ENCODE peak calls at places on chromosome 11, in five cellular contexts. One of them, this sample, is unnamed.

GRCh38 chr11:131666006-131666405 is 295.6 kb downstream of the NTM start:
- DNase-seq in uterus: no peak
- DNase-seq in mammary epithelial cell: no peak
- DNase-seq in esophagus squamous epithelium: no peak
- DNase-seq in bronchial epithelial cell: no peak
- DNase-seq in this sample: no peak

GRCh38 chr11:90294091-90294490 is 71.2 kb upstream of the CHORDC1 start:
- DNase-seq in mammary epithelial cell: no peak
- DNase-seq in esophagus squamous epithelium: no peak
- DNase-seq in bronchial epithelial cell: no peak
- DNase-seq in uterus: no peak
- DNase-seq in this sample: no peak

GRCh38 chr11:121058941-121059340 is 35.0 kb downstream of the TBCEL start:
- DNase-seq in uterus: no peak
- DNase-seq in esophagus squamous epithelium: no peak
- DNase-seq in mammary epithelial cell: no peak
- DNase-seq in bronchial epithelial cell: no peak
- DNase-seq in this sample: no peak

GRCh38 chr11:120612363-120613263 is 101.1 kb downstream of the GRIK4 start:
- DNase-seq in mammary epithelial cell: no peak
- DNase-seq in uterus: no peak
- DNase-seq in esophagus squamous epithelium: no peak
- DNase-seq in bronchial epithelial cell: peak
- DNase-seq in this sample: peak

GRCh38 chr11:75969626-75970308 is 154.8 kb downstream of the UVRAG start:
- DNase-seq in esophagus squamous epithelium: no peak
- DNase-seq in mammary epithelial cell: peak
- DNase-seq in bronchial epithelial cell: no peak
- DNase-seq in uterus: no peak
- DNase-seq in this sample: no peak

GRCh38 chr11:65788801-65789200 is 1.9 kb downstream of the OVOL1 start:
- DNase-seq in uterus: no peak
- DNase-seq in mammary epithelial cell: no peak
- DNase-seq in esophagus squamous epithelium: no peak
- DNase-seq in bronchial epithelial cell: no peak
- DNase-seq in this sample: no peak

GRCh38 chr11:2834893-2835767 is 50.4 kb downstream of the CDKN1C start:
- DNase-seq in esophagus squamous epithelium: no peak
- DNase-seq in mammary epithelial cell: peak
- DNase-seq in uterus: no peak
- DNase-seq in bronchial epithelial cell: peak
- DNase-seq in this sample: no peak

GRCh38 chr11:31106963-31107576 is 262.5 kb downstream of the DCDC1 start:
- DNase-seq in uterus: no peak
- DNase-seq in mammary epithelial cell: peak
- DNase-seq in bronchial epithelial cell: peak
- DNase-seq in esophagus squamous epithelium: no peak
- DNase-seq in this sample: no peak

GRCh38 chr11:266676-267439 is 11.3 kb upstream of the NLRP6 start:
- DNase-seq in esophagus squamous epithelium: no peak
- DNase-seq in uterus: no peak
- DNase-seq in bronchial epithelial cell: no peak
- DNase-seq in mammary epithelial cell: no peak
- DNase-seq in this sample: no peak

DNA sequence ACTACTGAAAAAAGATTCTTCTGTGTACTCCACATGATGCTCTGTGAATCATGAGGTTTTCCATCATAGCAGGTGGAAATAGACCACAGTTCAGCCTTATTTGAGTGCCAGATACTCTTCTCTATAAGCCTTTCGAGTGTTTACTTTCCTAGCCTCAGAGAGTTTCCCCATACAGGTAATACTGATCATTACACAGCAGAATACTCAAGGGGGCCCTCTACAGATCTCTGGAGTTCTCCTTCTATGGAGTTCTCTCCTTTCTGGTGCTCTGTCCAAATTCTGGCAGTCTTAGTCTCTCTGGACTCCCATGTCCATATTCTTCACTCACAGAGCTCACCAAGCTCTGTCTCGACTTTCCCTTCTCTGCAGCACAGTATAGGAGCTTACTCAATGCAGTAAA is 175.7 kb upstream of the CARD18 start:
- DNase-seq in esophagus squamous epithelium: no peak
- DNase-seq in mammary epithelial cell: peak
- DNase-seq in uterus: no peak
- DNase-seq in bronchial epithelial cell: peak
- DNase-seq in this sample: no peak
- TF ChIP-seq CTCF in esophagus squamous epithelium: no peak
- TF ChIP-seq CTCF in mammary epithelial cell: no peak
- TF ChIP-seq CTCF in uterus: no peak
- TF ChIP-seq CTCF in bronchial epithelial cell: peak
- TF ChIP-seq CTCF in this sample: no peak

GRCh38 chr11:33257160-33257896 is at the start of gene HIPK3:
- DNase-seq in bronchial epithelial cell: peak
- DNase-seq in esophagus squamous epithelium: peak
- DNase-seq in uterus: peak
- DNase-seq in mammary epithelial cell: peak
- DNase-seq in this sample: peak
- TF ChIP-seq CTCF in bronchial epithelial cell: peak
- TF ChIP-seq CTCF in esophagus squamous epithelium: no peak
- TF ChIP-seq CTCF in uterus: peak
- TF ChIP-seq CTCF in mammary epithelial cell: peak
- TF ChIP-seq CTCF in this sample: no peak

GRCh38 chr11:3984896-3985295 is 109.7 kb upstream of the RRM1 start:
- DNase-seq in bronchial epithelial cell: no peak
- DNase-seq in uterus: no peak
- DNase-seq in esophagus squamous epithelium: no peak
- DNase-seq in mammary epithelial cell: no peak
- DNase-seq in this sample: no peak
- TF ChIP-seq CTCF in bronchial epithelial cell: no peak
- TF ChIP-seq CTCF in uterus: no peak
- TF ChIP-seq CTCF in esophagus squamous epithelium: no peak
- TF ChIP-seq CTCF in mammary epithelial cell: no peak
- TF ChIP-seq CTCF in this sample: no peak

GRCh38 chr11:25317221-25317620 is 820.4 kb downstream of the LUZP2 start:
- DNase-seq in esophagus squamous epithelium: no peak
- DNase-seq in mammary epithelial cell: peak
- DNase-seq in uterus: no peak
- DNase-seq in bronchial epithelial cell: peak
- DNase-seq in this sample: no peak
- TF ChIP-seq CTCF in esophagus squamous epithelium: no peak
- TF ChIP-seq CTCF in mammary epithelial cell: no peak
- TF ChIP-seq CTCF in uterus: no peak
- TF ChIP-seq CTCF in bronchial epithelial cell: no peak
- TF ChIP-seq CTCF in this sample: no peak

GRCh38 chr11:125799808-125800207 is 11.9 kb downstream of the PATE3 start:
- DNase-seq in bronchial epithelial cell: no peak
- DNase-seq in mammary epithelial cell: no peak
- DNase-seq in uterus: no peak
- DNase-seq in esophagus squamous epithelium: no peak
- DNase-seq in this sample: no peak

GRCh38 chr11:125802387-125802786 is 14.5 kb downstream of the PATE3 start:
- DNase-seq in uterus: no peak
- DNase-seq in esophagus squamous epithelium: no peak
- DNase-seq in bronchial epithelial cell: no peak
- DNase-seq in mammary epithelial cell: no peak
- DNase-seq in this sample: no peak

GRCh38 chr11:125797641-125798040 is 9.7 kb downstream of the PATE3 start:
- DNase-seq in esophagus squamous epithelium: no peak
- DNase-seq in mammary epithelial cell: no peak
- DNase-seq in uterus: no peak
- DNase-seq in bronchial epithelial cell: no peak
- DNase-seq in this sample: no peak
- TF ChIP-seq CTCF in esophagus squamous epithelium: no peak
- TF ChIP-seq CTCF in mammary epithelial cell: no peak
- TF ChIP-seq CTCF in uterus: no peak
- TF ChIP-seq CTCF in bronchial epithelial cell: no peak
- TF ChIP-seq CTCF in this sample: no peak

GRCh38 chr11:11798586-11799438 is 43.0 kb upstream of the USP47 start:
- DNase-seq in esophagus squamous epithelium: no peak
- DNase-seq in bronchial epithelial cell: peak
- DNase-seq in uterus: peak
- DNase-seq in mammary epithelial cell: no peak
- DNase-seq in this sample: peak
- TF ChIP-seq CTCF in esophagus squamous epithelium: peak
- TF ChIP-seq CTCF in bronchial epithelial cell: peak
- TF ChIP-seq CTCF in uterus: peak
- TF ChIP-seq CTCF in mammary epithelial cell: peak
- TF ChIP-seq CTCF in this sample: peak

GRCh38 chr11:70488171-70488570 is 89.8 kb downstream of the CTTN start:
- DNase-seq in esophagus squamous epithelium: no peak
- DNase-seq in mammary epithelial cell: no peak
- DNase-seq in uterus: no peak
- DNase-seq in bronchial epithelial cell: no peak
- DNase-seq in this sample: no peak

GRCh38 chr11:70486731-70487130 is 88.4 kb downstream of the CTTN start:
- DNase-seq in esophagus squamous epithelium: no peak
- DNase-seq in uterus: no peak
- DNase-seq in mammary epithelial cell: no peak
- DNase-seq in bronchial epithelial cell: no peak
- DNase-seq in this sample: no peak

GRCh38 chr11:70486026-70486415 is 87.7 kb downstream of the CTTN start:
- DNase-seq in mammary epithelial cell: no peak
- DNase-seq in uterus: no peak
- DNase-seq in bronchial epithelial cell: no peak
- DNase-seq in esophagus squamous epithelium: no peak
- DNase-seq in this sample: no peak

GRCh38 chr11:70487763-70488162 is 89.4 kb downstream of the CTTN start:
- DNase-seq in esophagus squamous epithelium: no peak
- DNase-seq in uterus: no peak
- DNase-seq in bronchial epithelial cell: no peak
- DNase-seq in mammary epithelial cell: no peak
- DNase-seq in this sample: no peak

GRCh38 chr11:70487160-70487559 is 88.8 kb downstream of the CTTN start:
- DNase-seq in esophagus squamous epithelium: no peak
- DNase-seq in mammary epithelial cell: no peak
- DNase-seq in bronchial epithelial cell: no peak
- DNase-seq in uterus: no peak
- DNase-seq in this sample: no peak
- TF ChIP-seq CTCF in esophagus squamous epithelium: no peak
- TF ChIP-seq CTCF in mammary epithelial cell: no peak
- TF ChIP-seq CTCF in bronchial epithelial cell: no peak
- TF ChIP-seq CTCF in uterus: no peak
- TF ChIP-seq CTCF in this sample: no peak

GRCh38 chr11:88041679-88042078 is 133.6 kb downstream of the RAB38 start:
- DNase-seq in mammary epithelial cell: no peak
- DNase-seq in esophagus squamous epithelium: no peak
- DNase-seq in bronchial epithelial cell: no peak
- DNase-seq in uterus: no peak
- DNase-seq in this sample: no peak

GRCh38 chr11:88042238-88043032 is 132.8 kb downstream of the RAB38 start:
- DNase-seq in esophagus squamous epithelium: no peak
- DNase-seq in uterus: no peak
- DNase-seq in mammary epithelial cell: no peak
- DNase-seq in bronchial epithelial cell: no peak
- DNase-seq in this sample: no peak

GRCh38 chr11:88039512-88040496 is 135.4 kb downstream of the RAB38 start:
- DNase-seq in esophagus squamous epithelium: no peak
- DNase-seq in uterus: no peak
- DNase-seq in mammary epithelial cell: no peak
- DNase-seq in bronchial epithelial cell: no peak
- DNase-seq in this sample: no peak

GRCh38 chr11:88043149-88043548 is 132.1 kb downstream of the RAB38 start:
- DNase-seq in uterus: no peak
- DNase-seq in esophagus squamous epithelium: no peak
- DNase-seq in mammary epithelial cell: no peak
- DNase-seq in bronchial epithelial cell: no peak
- DNase-seq in this sample: no peak
- TF ChIP-seq CTCF in uterus: no peak
- TF ChIP-seq CTCF in esophagus squamous epithelium: no peak
- TF ChIP-seq CTCF in mammary epithelial cell: no peak
- TF ChIP-seq CTCF in bronchial epithelial cell: no peak
- TF ChIP-seq CTCF in this sample: no peak

GRCh38 chr11:97607301-97608000 is 1217.6 kb downstream of the JRKL start:
- DNase-seq in uterus: no peak
- DNase-seq in bronchial epithelial cell: peak
- DNase-seq in mammary epithelial cell: no peak
- DNase-seq in esophagus squamous epithelium: no peak
- DNase-seq in this sample: no peak

GRCh38 chr11:97611345-97611744 is 1221.5 kb downstream of the JRKL start:
- DNase-seq in mammary epithelial cell: no peak
- DNase-seq in bronchial epithelial cell: no peak
- DNase-seq in uterus: no peak
- DNase-seq in esophagus squamous epithelium: no peak
- DNase-seq in this sample: no peak

GRCh38 chr11:97610000-97610399 is 1220.2 kb downstream of the JRKL start:
- DNase-seq in mammary epithelial cell: no peak
- DNase-seq in esophagus squamous epithelium: no peak
- DNase-seq in uterus: no peak
- DNase-seq in bronchial epithelial cell: no peak
- DNase-seq in this sample: no peak

GRCh38 chr11:97614571-97614970 is 1224.8 kb downstream of the JRKL start:
- DNase-seq in mammary epithelial cell: no peak
- DNase-seq in esophagus squamous epithelium: no peak
- DNase-seq in bronchial epithelial cell: no peak
- DNase-seq in uterus: no peak
- DNase-seq in this sample: no peak

DNA sequence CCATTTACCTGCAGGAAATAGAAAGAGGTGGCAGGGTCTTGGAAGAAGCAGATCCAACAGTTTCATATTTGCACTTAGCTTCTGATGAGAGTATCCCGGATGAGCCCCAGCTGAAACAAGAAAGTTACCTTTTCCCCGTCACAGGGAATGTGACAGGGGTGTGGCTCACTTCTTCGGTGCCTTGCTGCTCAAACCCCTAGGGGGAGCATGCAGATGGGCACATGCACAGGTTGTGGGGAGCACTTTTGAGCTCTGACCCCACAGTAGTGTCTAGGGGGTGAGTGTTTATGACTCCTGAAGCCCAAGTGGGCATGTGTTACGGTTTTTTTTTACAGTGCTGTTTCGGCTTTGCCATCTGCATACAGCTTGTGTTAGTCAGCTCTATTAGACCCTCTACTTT is 1221.0 kb downstream of the JRKL start:
- DNase-seq in esophagus squamous epithelium: no peak
- DNase-seq in uterus: no peak
- DNase-seq in mammary epithelial cell: no peak
- DNase-seq in bronchial epithelial cell: no peak
- DNase-seq in this sample: no peak
- TF ChIP-seq CTCF in esophagus squamous epithelium: no peak
- TF ChIP-seq CTCF in uterus: no peak
- TF ChIP-seq CTCF in mammary epithelial cell: no peak
- TF ChIP-seq CTCF in bronchial epithelial cell: no peak
- TF ChIP-seq CTCF in this sample: no peak

This sample was measured in natural killer cell.